ENCODE peak calls at places on chromosomes 1 and 21, in four cellular contexts. Z, O, V and Q are unnamed samples.

GRCh38 chr1:240475832-240476231 is 136.1 kb downstream of the GREM2 start:
- DNase-seq in V (no peak), Z (no peak), O (no peak), Q (no peak)

GRCh38 chr1:214510914-214511638 is 40.3 kb downstream of the PTPN14 start:
- DNase-seq in Z (no peak), O (no peak), V (no peak), Q (no peak)

GRCh38 chr1:155648207-155649147 is 38.5 kb downstream of the MSTO1 start:
- DNase-seq in O (peak), V (peak), Z (peak), Q (no peak)

GRCh38 chr1:201633297-201633696 is 94.4 kb downstream of the NAV1 start:
- DNase-seq in V (no peak), O (no peak), Z (no peak), Q (no peak)

GRCh38 chr1:187624812-187625542 is 796.2 kb downstream of the PLA2G4A start:
- DNase-seq in V (no peak), Z (no peak), O (no peak), Q (no peak)

GRCh38 chr1:24898909-24899439 is 31.1 kb downstream of the RUNX3 start:
- DNase-seq in V (no peak), O (no peak), Z (no peak), Q (no peak)

GRCh38 chr1:118257946-118258345 is 72.9 kb upstream of the SPAG17 start:
- DNase-seq in Z (no peak), O (no peak), V (no peak), Q (no peak)

GRCh38 chr1:24657781-24658180 is 14.7 kb downstream of the SRRM1 start:
- DNase-seq in O (no peak), Z (no peak), V (no peak), Q (no peak)

GRCh38 chr1:3708696-3709246 is 43.5 kb upstream of the CCDC27 start:
- DNase-seq in Z (peak), O (peak), V (no peak), Q (peak)

GRCh38 chr1:66368261-66368660 is 165.7 kb upstream of the SGIP1 start:
- DNase-seq in O (no peak), Z (no peak), V (no peak), Q (no peak)
- H3K9ac ChIP-seq in O (no peak), Z (no peak), V (no peak), Q (no peak)

GRCh38 chr1:245953876-245954660 is 553.0 kb downstream of the SMYD3 start:
- DNase-seq in Z (no peak), V (no peak), O (peak), Q (no peak)
- H3K9ac ChIP-seq in Z (no peak), V (peak), O (no peak), Q (no peak)

GRCh38 chr1:9425859-9426258 is 113.4 kb upstream of the SLC25A33 start:
- DNase-seq in O (no peak), Z (no peak), V (no peak), Q (no peak)

GRCh38 chr1:9427388-9427787 is 111.9 kb upstream of the SLC25A33 start:
- DNase-seq in O (no peak), V (no peak), Z (no peak), Q (no peak)

GRCh38 chr1:9426291-9426711 is 113.0 kb upstream of the SLC25A33 start:
- DNase-seq in O (no peak), Z (no peak), V (no peak), Q (no peak)

GRCh38 chr1:9428601-9429368 is 110.5 kb upstream of the SLC25A33 start:
- DNase-seq in Z (peak), V (peak), O (peak), Q (peak)

GRCh38 chr1:9429369-9429766 is 109.9 kb upstream of the SLC25A33 start:
- DNase-seq in O (no peak), V (no peak), Z (no peak), Q (no peak)
- H3K9ac ChIP-seq in O (peak), V (peak), Z (peak), Q (peak)

DNA sequence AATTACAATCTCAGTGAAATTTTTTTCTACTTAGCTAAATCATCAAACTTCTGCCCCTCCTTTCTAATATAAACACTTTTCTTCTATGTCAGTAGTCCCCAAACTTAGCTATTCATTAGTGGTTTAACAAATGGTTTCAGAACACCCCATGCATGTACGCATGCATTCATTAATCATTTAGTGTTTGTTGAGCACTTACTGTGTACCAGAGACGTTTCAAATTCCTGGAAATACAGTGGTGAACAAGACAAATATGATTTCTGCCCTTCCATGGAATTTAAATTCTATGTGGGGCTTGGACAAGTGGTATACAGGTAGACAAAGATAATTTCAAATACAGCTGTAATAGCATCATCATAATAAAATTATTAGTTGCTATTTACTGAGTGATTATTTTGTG is 1.5 kb downstream of the ZBTB40 start:
- DNase-seq in O (no peak), Z (no peak), V (no peak), Q (no peak)
- H3K9ac ChIP-seq in O (peak), Z (no peak), V (peak), Q (no peak)

GRCh38 chr21:25425156-25425555 is 182.1 kb downstream of the MRPL39 start:
- DNase-seq in O (no peak), V (no peak), Z (no peak), Q (no peak)

GRCh38 chr21:25428537-25428936 is 178.7 kb downstream of the MRPL39 start:
- DNase-seq in Z (no peak), V (no peak), O (no peak), Q (no peak)

GRCh38 chr21:25427828-25428227 is 179.5 kb downstream of the MRPL39 start:
- DNase-seq in O (no peak), Z (no peak), V (no peak), Q (no peak)

GRCh38 chr21:25424674-25425073 is 182.6 kb downstream of the MRPL39 start:
- DNase-seq in O (no peak), Z (no peak), V (no peak), Q (no peak)

DNA sequence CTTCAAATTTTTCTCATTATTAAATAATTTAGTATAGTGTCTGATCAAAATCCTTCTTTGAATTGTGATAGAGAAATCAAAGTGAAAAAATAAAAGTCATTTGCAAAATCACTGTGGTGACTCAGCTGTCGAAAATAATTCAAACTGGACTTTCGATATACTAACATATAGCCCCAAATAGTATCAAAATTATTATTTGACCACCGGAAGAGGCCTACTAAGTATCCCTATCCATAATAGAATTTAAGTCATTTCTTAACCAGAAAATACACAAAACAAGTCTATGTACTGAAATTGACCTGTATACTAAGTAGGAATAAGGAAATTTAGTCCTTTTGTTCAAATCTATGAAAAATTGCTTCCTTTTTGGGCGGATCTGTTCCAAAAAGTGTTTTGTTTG is 180.7 kb downstream of the MRPL39 start:
- DNase-seq in Z (no peak), O (no peak), V (no peak), Q (no peak)
- H3K9ac ChIP-seq in Z (no peak), O (no peak), V (no peak), Q (no peak)